ENCODE peak calls at places on chromosomes 13 and 19, in seven cellular contexts. H is BE2C; R is activated CD4-positive, CD25-positive, alpha-beta regulatory T cell treated with anti-CD3 and anti-CD28 coated beads, Interleukin-2, amount 50 U/mL, for 16 hours; D is adrenal gland; Z is stimulated activated CD4-positive, alpha-beta T cell treated with anti-CD3 and anti-CD28 coated beads, Interleukin-12 subunit alpha, Interleukin-12 subunit beta, amount 100 ng/mL, for 24 hours; O is activated CD4-positive, alpha-beta T cell treated with anti-CD3 and anti-CD28 coated beads, Interleukin-2, amount 50 U/mL, for 48 hours; Q is T-helper 1 cell. X is an unnamed sample.

GRCh38 chr13:28584873-28585317 is 74.0 kb upstream of the POMP start:
- DNase-seq in Q (no peak), D (no peak), Z (no peak), R (no peak), H (no peak), O (no peak), X (no peak)

GRCh38 chr19:17296278-17296677 is 6.9 kb downstream of the ABHD8 start:
- DNase-seq in D (peak), R (no peak), H (no peak), Q (no peak), Z (no peak), O (peak), X (no peak)

GRCh38 chr19:24159707-24160106 is 72.7 kb downstream of the ZNF254 start:
- DNase-seq in H (no peak), Q (no peak), O (no peak), Z (no peak), R (no peak), D (no peak), X (no peak)

GRCh38 chr19:28502879-28503734 is 709.8 kb downstream of the UQCRFS1 start:
- DNase-seq in R (no peak), Z (no peak), H (no peak), O (no peak), D (no peak), Q (no peak), X (no peak)

GRCh38 chr13:80469841-80470378 is 129.0 kb upstream of the SPRY2 start:
- DNase-seq in Q (no peak), Z (no peak), D (peak), O (no peak), R (no peak), H (no peak), X (no peak)

GRCh38 chr19:1282588-1283206 is 3.0 kb upstream of the EFNA2 start:
- DNase-seq in H (no peak), D (no peak), R (no peak), Z (no peak), O (no peak), Q (no peak), X (no peak)

GRCh38 chr13:29846475-29847256 is 3.8 kb downstream of the UBL3 start:
- DNase-seq in Q (no peak), Z (no peak), H (no peak), R (no peak), O (no peak), D (no peak), X (no peak)

GRCh38 chr19:10290876-10291553 is 1.3 kb downstream of the ICAM5 start:
- DNase-seq in D (no peak), O (peak), H (no peak), Q (peak), Z (no peak), R (no peak), X (no peak)

GRCh38 chr19:8451885-8452284 is 7.1 kb downstream of the HNRNPM start:
- DNase-seq in O (no peak), D (no peak), Q (no peak), H (no peak), Z (no peak), R (no peak), X (no peak)

GRCh38 chr19:4448147-4448985 is 9.2 kb downstream of the UBXN6 start:
- DNase-seq in D (peak), O (no peak), R (no peak), Z (no peak), Q (no peak), H (no peak), X (no peak)

GRCh38 chr19:43555185-43555770 is 20.0 kb downstream of the XRCC1 start:
- DNase-seq in Q (peak), H (peak), Z (peak), O (peak), D (peak), R (peak), X (no peak)

GRCh38 chr13:33645591-33646554 is 172.1 kb upstream of the RFC3 start:
- DNase-seq in H (no peak), Z (no peak), O (no peak), D (no peak), Q (no peak), R (no peak), X (no peak)

GRCh38 chr19:1531587-1531986 is 7.7 kb downstream of the PLK5 start:
- DNase-seq in R (no peak), O (no peak), Q (no peak), D (no peak), H (no peak), Z (no peak), X (no peak)

GRCh38 chr19:9251236-9251635 is 506 bp downstream of the OR7E24 start:
- DNase-seq in O (no peak), R (no peak), D (no peak), Z (no peak), H (no peak), Q (no peak), X (no peak)

GRCh38 chr19:12117203-12117970 is 22.8 kb downstream of the ZNF20 start:
- DNase-seq in Q (no peak), D (no peak), R (no peak), O (no peak), Z (no peak), H (no peak), X (no peak)

GRCh38 chr19:31600731-31601295 is 251.6 kb upstream of the TSHZ3 start:
- DNase-seq in D (no peak), O (no peak), R (no peak), H (no peak), Q (no peak), Z (no peak), X (no peak)

GRCh38 chr13:94822356-94822755 is 110.0 kb upstream of the SOX21 start:
- DNase-seq in O (no peak), Z (no peak), D (no peak), H (no peak), Q (no peak), R (no peak), X (no peak)

GRCh38 chr13:35512271-35512920 is 35.9 kb upstream of the MAB21L1 start:
- DNase-seq in H (no peak), R (no peak), O (no peak), Q (no peak), D (no peak), Z (no peak), X (no peak)

GRCh38 chr13:48595330-48596127 is 58.2 kb upstream of the CYSLTR2 start:
- DNase-seq in Q (peak), Z (peak), O (peak), D (peak), R (peak), H (peak), X (no peak)

GRCh38 chr13:41496420-41497234 is 39.3 kb downstream of the RGCC start:
- DNase-seq in D (no peak), R (no peak), Z (no peak), O (no peak), H (no peak), Q (no peak), X (no peak)

GRCh38 chr19:30174357-30174645 is 197.9 kb upstream of the ZNF536 start:
- DNase-seq in R (no peak), H (no peak), O (no peak), Q (no peak), D (no peak), Z (no peak), X (no peak)